ENCODE peak calls at places on chromosomes 6 and 20, in six cellular contexts. U is GM12865; A is nephron progenitor cell; V is CD4-positive, alpha-beta T cell; P is heart right ventricle; D is omental fat pad. E is an unnamed sample.

GRCh38 chr6:107495196-107495643 is 5.3 kb downstream of the SOBP start:
- DNase-seq in U (no peak), A (no peak), V (no peak), P (peak; percentile 39), D (no peak), E (no peak)

GRCh38 chr20:2840138-2840966 is at the start of the genes PCED1A and VPS16:
- DNase-seq in U (peak; percentile 93), A (peak; percentile 84), V (peak; percentile 85), P (peak; percentile 87), D (peak; percentile 55), E (peak; percentile 70)

GRCh38 chr6:11718031-11718430 is 60.6 kb downstream of the ADTRP start:
- DNase-seq in U (no peak), A (no peak), V (no peak), P (no peak), D (no peak), E (no peak)

GRCh38 chr6:23180504-23181293 is 611.3 kb downstream of the HDGFL1 start:
- DNase-seq in U (no peak), A (no peak), V (no peak), P (peak; percentile 82), D (no peak), E (no peak)

GRCh38 chr6:145189836-145190235 is 545.5 kb downstream of the EPM2A start:
- DNase-seq in U (no peak), A (no peak), V (no peak), P (no peak), D (no peak), E (no peak)

GRCh38 chr6:134117409-134117808 is 65.0 kb upstream of the SLC2A12 start:
- DNase-seq in U (no peak), A (no peak), V (no peak), P (no peak), D (no peak), E (no peak)

GRCh38 chr20:13013411-13013810 is 4.6 kb downstream of the SPTLC3 start:
- DNase-seq in U (no peak), A (no peak), V (no peak), P (no peak), D (no peak), E (no peak)

GRCh38 chr6:13288481-13288880 is 39.9 kb downstream of the TBC1D7 start:
- DNase-seq in U (no peak), A (no peak), V (no peak), P (no peak), D (no peak), E (no peak)

GRCh38 chr20:24823176-24823575 is 125.9 kb upstream of the CST7 start:
- DNase-seq in U (no peak), A (no peak), V (no peak), P (no peak), D (no peak), E (no peak)

GRCh38 chr6:36933102-36933501 is 21.4 kb upstream of the PI16 start:
- DNase-seq in U (no peak), A (no peak), V (no peak), P (no peak), D (no peak), E (no peak)

GRCh38 chr20:48040491-48040890 is 255.2 kb upstream of the SULF2 start:
- DNase-seq in U (no peak), A (no peak), V (no peak), P (no peak), D (no peak), E (no peak)

GRCh38 chr6:155162682-155163081 is 101.1 kb upstream of the CLDN20 start:
- DNase-seq in U (no peak), A (no peak), V (no peak), P (no peak), D (no peak), E (no peak)

GRCh38 chr6:22601941-22602340 is 32.6 kb downstream of the HDGFL1 start:
- DNase-seq in U (no peak), A (no peak), V (no peak), P (no peak), D (no peak), E (no peak)

DNA sequence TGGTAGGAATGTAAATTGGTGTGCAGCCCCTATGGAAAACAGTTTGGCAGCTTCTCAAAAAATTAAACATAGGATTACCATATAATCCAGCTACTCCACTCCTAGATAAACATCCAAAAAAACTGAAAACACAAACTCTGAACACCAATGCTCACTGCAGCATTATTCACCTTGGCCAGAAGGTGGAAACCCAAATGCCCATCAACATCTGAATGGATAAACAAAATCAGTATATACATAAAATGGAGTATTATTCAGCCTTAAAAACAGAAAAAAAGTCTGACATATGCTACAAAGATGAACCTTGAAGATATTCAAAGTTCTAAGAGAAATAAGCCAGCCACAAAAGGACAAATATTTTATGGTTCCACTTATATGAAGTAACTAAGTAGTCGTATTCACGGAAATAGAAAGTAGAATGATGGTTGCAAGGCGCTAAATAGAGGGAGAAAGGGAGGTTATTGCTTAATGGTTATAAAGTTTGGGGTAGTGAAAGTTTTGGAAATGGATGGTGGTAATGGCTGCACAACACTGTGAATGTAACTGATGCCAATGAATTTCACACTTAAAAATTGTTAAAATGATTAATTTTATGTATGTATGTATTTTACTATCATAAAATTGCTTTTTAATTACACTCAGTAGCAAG is 4.0 kb downstream of the PHF10 start:
- DNase-seq in U (no peak), A (no peak), V (no peak), P (no peak), D (no peak), E (no peak)
- TF ChIP-seq CTCF in U (peak; percentile 4), A (no peak), V (no peak), P (no peak), D (no peak), E (peak; percentile 3)

GRCh38 chr6:126542052-126542451 is 202.1 kb downstream of the CENPW start:
- DNase-seq in U (no peak), A (no peak), V (no peak), P (no peak), D (no peak), E (no peak)
- TF ChIP-seq CTCF in U (no peak), A (no peak), V (no peak), P (no peak), D (no peak), E (no peak)

DNA sequence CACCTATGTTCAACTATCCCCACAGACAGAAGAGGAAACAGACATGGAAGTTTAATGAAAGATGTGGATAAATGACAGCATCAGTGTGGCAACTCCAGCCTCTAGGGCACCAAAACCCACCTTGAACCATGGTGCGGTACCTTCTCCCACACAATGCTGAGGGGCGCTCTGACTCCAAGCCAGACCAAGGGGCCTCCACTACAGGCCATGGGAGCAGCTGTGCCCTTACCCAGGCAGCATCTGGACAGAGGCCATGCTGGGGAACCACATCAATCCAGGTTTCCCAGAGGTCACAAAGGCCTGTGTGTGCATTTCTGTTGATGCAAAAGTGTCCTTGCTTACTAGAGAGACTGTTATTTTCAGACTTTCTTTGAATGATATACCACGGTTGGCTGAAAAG is 4.1 kb downstream of the PRR18 start:
- DNase-seq in U (no peak), A (no peak), V (no peak), P (no peak), D (no peak), E (no peak)
- TF ChIP-seq CTCF in U (no peak), A (no peak), V (no peak), P (no peak), D (no peak), E (no peak)

DNA sequence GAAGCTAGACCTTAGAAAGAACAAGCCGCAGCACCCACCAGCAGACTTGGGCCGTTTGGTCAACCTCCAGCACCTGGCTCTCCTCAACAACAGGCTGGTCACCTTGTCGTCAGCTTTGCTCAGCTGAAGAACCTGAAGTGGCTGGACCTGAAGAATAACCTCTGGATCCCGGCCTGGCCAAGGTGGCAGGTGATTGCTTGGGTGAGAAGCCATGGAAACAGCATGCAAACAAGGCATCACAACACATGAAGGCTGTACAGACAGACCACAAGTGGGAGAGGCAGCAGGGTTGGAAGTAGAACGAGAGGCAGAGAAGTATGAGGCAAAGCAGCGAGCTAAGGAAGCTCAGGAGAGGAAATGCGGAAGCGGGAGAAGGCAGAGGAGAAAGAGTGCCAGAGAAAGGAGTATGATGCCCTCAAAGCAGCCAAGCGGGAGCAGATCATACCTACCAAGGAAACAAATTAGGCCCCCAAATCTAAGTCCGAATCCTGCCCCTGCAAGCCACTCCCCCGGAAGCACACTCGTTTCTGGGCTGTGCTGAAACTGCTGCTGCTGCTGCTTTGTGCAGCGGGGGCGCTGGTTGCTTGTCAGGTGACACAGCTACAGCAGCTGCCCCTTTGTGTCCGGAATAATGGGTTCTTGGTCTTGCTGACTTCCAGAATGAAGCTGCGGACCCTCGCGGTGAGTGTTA is 121.6 kb upstream of the LGSN start:
- DNase-seq in U (peak; percentile 63), A (no peak), V (no peak), P (no peak), D (no peak), E (no peak)
- TF ChIP-seq CTCF in U (no peak), A (no peak), V (no peak), P (no peak), D (no peak), E (no peak)

GRCh38 chr20:43690943-43691598 is 24.2 kb downstream of the MYBL2 start:
- DNase-seq in U (no peak), A (no peak), V (no peak), P (no peak), D (no peak), E (no peak)

GRCh38 chr20:43695571-43695970 is 28.7 kb downstream of the MYBL2 start:
- DNase-seq in U (no peak), A (no peak), V (no peak), P (no peak), D (no peak), E (no peak)

GRCh38 chr20:43689165-43689564 is 22.3 kb downstream of the MYBL2 start:
- DNase-seq in U (no peak), A (no peak), V (no peak), P (no peak), D (no peak), E (no peak)

GRCh38 chr20:43694763-43695162 is 27.8 kb downstream of the MYBL2 start:
- DNase-seq in U (no peak), A (no peak), V (no peak), P (no peak), D (no peak), E (no peak)

DNA sequence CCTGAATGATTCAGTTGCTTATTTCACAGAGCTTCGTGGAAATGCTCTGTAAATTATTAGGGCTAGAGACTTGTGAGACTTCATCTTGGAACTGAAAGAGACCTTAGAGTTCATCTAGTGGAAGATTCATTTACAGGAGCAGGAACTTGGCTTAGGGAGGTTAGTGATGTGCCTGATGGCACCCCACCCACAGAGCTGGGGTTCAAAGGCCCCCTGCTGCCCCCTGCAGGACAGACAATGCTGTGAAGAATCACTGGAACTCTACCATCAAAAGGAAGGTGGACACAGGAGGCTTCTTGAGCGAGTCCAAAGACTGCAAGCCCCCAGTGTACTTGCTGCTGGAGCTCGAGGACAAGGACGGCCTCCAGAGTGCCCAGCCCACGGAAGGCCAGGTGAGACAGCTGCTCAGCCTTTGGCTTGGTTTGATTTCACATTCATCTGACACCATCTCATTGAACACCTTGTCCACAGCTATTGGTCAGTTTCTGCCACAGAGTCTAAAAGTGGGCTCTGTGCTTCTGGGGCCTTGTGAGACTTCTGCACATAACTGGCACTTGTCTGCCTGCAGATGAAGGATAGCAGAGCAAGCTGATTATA is 25.1 kb downstream of the MYBL2 start:
- DNase-seq in U (peak; percentile 78), A (peak; percentile 70), V (peak; percentile 36), P (no peak), D (no peak), E (peak; percentile 57)
- TF ChIP-seq CTCF in U (peak; percentile 84), A (peak; percentile 46), V (peak; percentile 52), P (no peak), D (no peak), E (peak; percentile 56)